ENCODE peak calls at places on chromosome 16, in four cellular contexts. J is heart left ventricle, U is ascending aorta, N is heart right ventricle. B is an unnamed sample.
A peak's percentile ranks its signal among the peaks of the same experiment; 100 is the strongest.

GRCh38 chr16:47377156-47377555 is 83.7 kb downstream of the ITFG1 start:
- DNase-seq in J (no peak), U (no peak), N (no peak), B (no peak)

GRCh38 chr16:81551821-81552304 is 107.3 kb downstream of the CMIP start:
- DNase-seq in J (peak; percentile 42), U (no peak), N (peak; percentile 42), B (no peak)

GRCh38 chr16:70267516-70267915 is 15.8 kb upstream of the EXOSC6 start:
- DNase-seq in J (no peak), U (no peak), N (no peak), B (no peak)

GRCh38 chr16:920722-921121 is 50.1 kb downstream of the LMF1 start:
- DNase-seq in J (peak; percentile 33), U (no peak), N (peak; percentile 40), B (peak; percentile 25)

GRCh38 chr16:80586476-80586875 is 45.7 kb downstream of the DYNLRB2 start:
- DNase-seq in J (no peak), U (no peak), N (no peak), B (no peak)

GRCh38 chr16:66693088-66693487 is 3.5 kb downstream of the CMTM4 start:
- DNase-seq in J (no peak), U (no peak), N (no peak), B (no peak)

GRCh38 chr16:71347146-71347545 is 11.4 kb upstream of the CALB2 start:
- DNase-seq in J (no peak), U (no peak), N (no peak), B (no peak)

GRCh38 chr16:71429581-71429980 is 12.3 kb downstream of the TLE7 start:
- DNase-seq in J (no peak), U (no peak), N (no peak), B (no peak)

GRCh38 chr16:22402191-22402590 is 27.8 kb upstream of the CDR2 start:
- DNase-seq in J (no peak), U (no peak), N (no peak), B (no peak)

DNA sequence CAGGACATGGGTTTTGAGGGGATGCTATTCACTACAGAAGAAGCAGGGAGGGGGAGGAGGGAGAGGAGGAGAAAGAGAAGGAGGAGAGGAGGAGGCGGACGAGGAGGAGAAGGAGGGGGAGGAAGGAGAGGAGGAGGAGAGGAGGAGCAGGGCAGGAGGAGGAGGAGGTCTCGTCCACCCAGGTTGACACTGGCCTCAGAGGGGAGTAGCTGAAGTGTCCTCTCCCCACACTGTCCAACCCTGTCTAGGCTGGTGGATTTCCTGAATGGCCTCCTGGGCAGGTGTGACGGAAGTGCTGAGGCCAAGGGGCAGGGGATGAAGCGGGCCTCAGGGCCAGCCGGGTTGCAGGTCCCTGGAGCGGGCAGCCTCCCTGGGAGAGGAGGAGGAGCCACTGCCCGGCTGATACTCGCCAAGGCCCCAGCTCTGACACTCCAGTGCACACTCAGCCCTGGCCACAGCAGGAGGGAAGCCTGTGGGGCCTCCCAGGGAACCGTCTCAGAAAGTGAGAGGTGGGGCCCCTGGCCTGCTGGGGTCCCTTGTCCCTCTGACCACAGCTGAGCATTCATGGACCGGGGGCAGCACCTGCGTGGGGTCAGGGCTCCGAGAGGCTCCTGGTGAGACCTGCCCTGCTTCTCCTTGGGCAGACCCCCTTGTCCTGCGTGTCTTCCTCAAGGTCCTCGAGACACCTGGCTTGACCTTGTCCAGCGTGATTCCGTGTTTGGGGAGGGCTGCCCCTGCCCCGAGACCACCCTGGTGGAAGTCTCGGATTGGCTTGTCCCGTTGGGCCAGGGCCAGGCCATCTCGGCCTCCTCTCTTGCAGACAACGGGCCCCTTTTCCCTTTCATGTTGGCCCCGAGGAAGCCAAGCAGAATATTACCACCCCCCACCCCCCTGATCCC is 200.6 kb upstream of the CIBAR2 start:
- DNase-seq in J (no peak), U (no peak), N (no peak), B (no peak)
- H3K4me1 ChIP-seq in J (peaks cover 21% of the 10 kb centered on the region), U (peaks cover 3% of the 10 kb centered on the region), N (peaks cover 44% of the 10 kb centered on the region), B (peaks cover 38% of the 10 kb centered on the region)

DNA sequence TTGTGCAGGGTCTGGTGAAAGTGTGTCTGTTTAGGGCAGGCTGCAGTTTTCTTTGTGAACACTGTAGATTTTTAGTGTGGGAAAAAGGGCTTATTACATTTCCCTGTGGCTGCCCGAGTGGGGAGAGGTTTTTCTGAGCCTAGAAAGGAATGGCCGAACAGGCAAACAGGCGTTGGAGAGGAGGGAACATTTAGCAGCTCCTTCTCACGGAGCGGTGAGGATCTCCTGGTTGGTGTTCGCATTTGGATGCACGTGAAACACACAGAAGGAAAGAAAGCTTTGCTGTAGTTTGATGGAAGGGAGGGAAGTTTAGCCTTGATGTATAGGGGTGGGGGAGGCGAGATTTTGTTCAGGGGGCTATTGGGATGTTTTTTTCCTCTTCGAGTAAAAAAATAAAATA is 3.7 kb downstream of the GSG1L start:
- DNase-seq in J (no peak), U (no peak), N (no peak), B (no peak)
- H3K27me3 ChIP-seq in J (peaks cover 29% of the 10 kb centered on the region), U (no peaks in the 10 kb centered on the region), N (peaks cover 91% of the 10 kb centered on the region), B (peaks cover 14% of the 10 kb centered on the region)

GRCh38 chr16:85380905-85381737 is 232.0 kb upstream of the GSE1 start:
- DNase-seq in J (no peak), U (no peak), N (no peak), B (no peak)

GRCh38 chr16:85382717-85383118 is 230.4 kb upstream of the GSE1 start:
- DNase-seq in J (no peak), U (no peak), N (peak; percentile 1), B (no peak)

GRCh38 chr16:85380002-85380395 is 233.1 kb upstream of the GSE1 start:
- DNase-seq in J (no peak), U (no peak), N (no peak), B (no peak)

GRCh38 chr16:85383836-85384825 is 229.0 kb upstream of the GSE1 start:
- DNase-seq in J (no peak), U (no peak), N (peak; percentile 10), B (no peak)

GRCh38 chr16:85381738-85382592 is 231.2 kb upstream of the GSE1 start:
- DNase-seq in J (no peak), U (no peak), N (peak; percentile 30), B (no peak)
- H3K4me1 ChIP-seq in J (no peaks in the 10 kb centered on the region), U (no peaks in the 10 kb centered on the region), N (peaks cover 26% of the 10 kb centered on the region), B (no peaks in the 10 kb centered on the region)

DNA sequence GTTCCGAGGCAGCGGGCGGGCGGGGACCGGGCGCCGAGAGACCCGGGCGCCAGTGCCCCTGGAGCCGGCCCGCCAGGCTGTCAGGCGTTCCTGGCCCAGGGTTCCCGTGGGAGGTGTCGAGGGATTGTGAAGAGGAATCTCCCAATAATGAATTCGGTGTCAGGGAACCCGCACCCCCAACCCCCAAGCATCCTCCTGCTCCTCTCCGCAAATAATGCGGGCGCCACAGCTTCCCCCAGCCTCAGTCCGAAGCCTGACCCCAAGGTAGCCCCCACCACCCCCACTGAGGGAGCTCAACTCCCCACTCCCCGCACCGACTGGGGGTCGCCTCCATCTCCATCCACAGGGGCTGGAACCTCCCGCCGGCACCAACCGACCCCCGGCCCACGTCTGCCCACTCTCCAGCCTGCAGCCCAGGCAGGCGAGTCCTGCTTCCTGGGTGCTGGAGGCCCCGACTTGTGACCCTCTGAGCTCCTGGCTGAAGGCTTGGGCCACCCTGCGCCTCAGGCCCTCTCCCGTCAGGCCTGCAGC is 641 bp upstream of the CASKIN1 start:
- DNase-seq in J (no peak), U (no peak), N (no peak), B (no peak)
- H3K27me3 ChIP-seq in J (peaks cover 24% of the 10 kb centered on the region), U (peaks cover 23% of the 10 kb centered on the region), N (peaks cover 44% of the 10 kb centered on the region), B (peaks cover 33% of the 10 kb centered on the region)

B was measured in CD8-positive, alpha-beta memory T cell.